ENCODE peak calls at places on chromosomes 12 and 14, in ten cellular contexts. M is fibroblast of the aortic adventitia, O is GM23338, V is right cardiac atrium, F is Peyer's patch, B is fibroblast of lung, Y is GM12865, L is retinal pigment epithelial cell, R is AG10803, P is A549. K is an unnamed sample.

GRCh38 chr12:64716373-64716772 is 42.8 kb downstream of the GNS start:
- DNase-seq in M (no peak), O (no peak), V (no peak), F (no peak), B (no peak), Y (no peak), L (no peak), R (no peak), P (no peak), K (no peak)

GRCh38 chr12:63495974-63496373 is 172.3 kb downstream of the DPY19L2 start:
- DNase-seq in M (no peak), O (no peak), V (no peak), F (no peak), B (no peak), Y (no peak), L (no peak), R (no peak), P (peak), K (no peak)

GRCh38 chr12:99053599-99054362 is 408.7 kb downstream of the APAF1 start:
- DNase-seq in M (no peak), O (no peak), V (no peak), F (no peak), B (peak), Y (no peak), L (no peak), R (peak), P (no peak), K (no peak)

GRCh38 chr12:76123301-76124212 is 39.1 kb upstream of the NAP1L1 start:
- DNase-seq in M (peak), O (peak), V (no peak), F (no peak), B (peak), Y (no peak), L (no peak), R (peak), P (no peak), K (no peak)

GRCh38 chr14:102317564-102318248 is 1.8 kb upstream of the ZNF839 start:
- DNase-seq in M (no peak), O (peak), V (peak), F (peak), B (no peak), Y (peak), L (no peak), R (peak), P (peak), K (no peak)

GRCh38 chr14:59897757-59898383 is 22.1 kb upstream of the LRRC9 start:
- DNase-seq in M (peak), O (peak), V (no peak), F (no peak), B (peak), Y (peak), L (no peak), R (no peak), P (peak), K (no peak)

GRCh38 chr14:75399819-75400678 is 27.8 kb upstream of the JDP2 start:
- DNase-seq in M (peak), O (no peak), V (peak), F (peak), B (peak), Y (no peak), L (peak), R (peak), P (peak), K (no peak)

GRCh38 chr12:124872068-124872719 is 8.5 kb upstream of the SCARB1 start:
- DNase-seq in M (no peak), O (no peak), V (peak), F (no peak), B (no peak), Y (no peak), L (no peak), R (no peak), P (no peak), K (no peak)

GRCh38 chr14:35632276-35633071 is 98.5 kb downstream of the INSM2 start:
- DNase-seq in M (peak), O (no peak), V (no peak), F (no peak), B (peak), Y (no peak), L (no peak), R (peak), P (no peak), K (no peak)

GRCh38 chr12:42819801-42820200 is 230.3 kb upstream of the PRICKLE1 start:
- DNase-seq in M (no peak), O (no peak), V (no peak), F (no peak), B (no peak), Y (no peak), L (no peak), R (no peak), P (no peak), K (no peak)

GRCh38 chr14:65949711-65950516 is 536.3 kb upstream of the CCDC196 start:
- DNase-seq in M (peak), O (no peak), V (peak), F (no peak), B (peak), Y (peak), L (peak), R (no peak), P (peak), K (no peak)

GRCh38 chr12:44847888-44848770 is 28.0 kb downstream of the NELL2 start:
- DNase-seq in M (no peak), O (no peak), V (no peak), F (peak), B (no peak), Y (peak), L (no peak), R (no peak), P (no peak), K (no peak)

GRCh38 chr12:124625867-124626675 is 58.7 kb upstream of the NCOR2 start:
- DNase-seq in M (peak), O (no peak), V (peak), F (no peak), B (peak), Y (no peak), L (no peak), R (peak), P (peak), K (no peak)

GRCh38 chr14:78721756-78722455 is 551.7 kb downstream of the NRXN3 start:
- DNase-seq in M (no peak), O (no peak), V (no peak), F (no peak), B (no peak), Y (peak), L (no peak), R (no peak), P (no peak), K (no peak)

GRCh38 chr12:54759751-54760150 is 94.6 kb upstream of the MUCL1 start:
- DNase-seq in M (peak), O (peak), V (no peak), F (no peak), B (no peak), Y (peak), L (no peak), R (peak), P (peak), K (no peak)

GRCh38 chr14:95138876-95139275 is 18.5 kb downstream of the DICER1 start:
- DNase-seq in M (no peak), O (no peak), V (no peak), F (no peak), B (no peak), Y (no peak), L (no peak), R (no peak), P (no peak), K (no peak)

GRCh38 chr14:88505621-88506020 is 49.2 kb downstream of the PTPN21 start:
- DNase-seq in M (no peak), O (no peak), V (no peak), F (no peak), B (no peak), Y (no peak), L (no peak), R (no peak), P (no peak), K (no peak)

GRCh38 chr12:109720152-109720855 is 6.7 kb downstream of the FAM222A start:
- DNase-seq in M (no peak), O (no peak), V (peak), F (no peak), B (no peak), Y (no peak), L (no peak), R (no peak), P (no peak), K (no peak)

GRCh38 chr12:42482086-42482819 is 107.3 kb downstream of the PRICKLE1 start:
- DNase-seq in M (peak), O (no peak), V (peak), F (no peak), B (peak), Y (no peak), L (no peak), R (peak), P (peak), K (no peak)

GRCh38 chr12:123163227-123163626 is 12.3 kb upstream of the PITPNM2 start:
- DNase-seq in M (no peak), O (no peak), V (no peak), F (no peak), B (no peak), Y (no peak), L (no peak), R (no peak), P (no peak), K (no peak)

GRCh38 chr12:122137681-122138080 is 36.3 kb downstream of the IL31 start:
- DNase-seq in M (no peak), O (peak), V (no peak), F (no peak), B (no peak), Y (no peak), L (no peak), R (no peak), P (no peak), K (no peak)

GRCh38 chr12:75959506-75959905 is 72.1 kb downstream of the PHLDA1 start:
- DNase-seq in M (no peak), O (no peak), V (no peak), F (no peak), B (no peak), Y (no peak), L (no peak), R (peak), P (no peak), K (no peak)

GRCh38 chr14:29529418-29529817 is 398.2 kb downstream of the PRKD1 start:
- DNase-seq in M (peak), O (peak), V (no peak), F (no peak), B (peak), Y (no peak), L (no peak), R (no peak), P (no peak), K (no peak)

GRCh38 chr12:82694970-82695369 is 8.3 kb downstream of the TMTC2 start:
- DNase-seq in M (peak), O (no peak), V (no peak), F (no peak), B (peak), Y (no peak), L (no peak), R (peak), P (no peak), K (no peak)

GRCh38 chr14:77126461-77126990 is 15.1 kb downstream of the ZDHHC22 start:
- DNase-seq in M (no peak), O (no peak), V (no peak), F (no peak), B (no peak), Y (no peak), L (no peak), R (no peak), P (no peak), K (no peak)

GRCh38 chr14:103103461-103104388 is 9.2 kb downstream of the EXOC3L4 start:
- DNase-seq in M (peak), O (peak), V (peak), F (no peak), B (peak), Y (peak), L (no peak), R (peak), P (peak), K (no peak)

GRCh38 chr12:94186461-94187237 is 38.3 kb downstream of the PLXNC1 start:
- DNase-seq in M (peak), O (peak), V (peak), F (no peak), B (peak), Y (no peak), L (peak), R (peak), P (no peak), K (no peak)

GRCh38 chr14:63438065-63438757 is 105.0 kb downstream of the PPP2R5E start:
- DNase-seq in M (peak), O (peak), V (peak), F (no peak), B (peak), Y (peak), L (peak), R (peak), P (peak), K (peak)

GRCh38 chr12:53389702-53390101 is 9.7 kb downstream of the SP1 start:
- DNase-seq in M (peak), O (no peak), V (no peak), F (no peak), B (no peak), Y (no peak), L (no peak), R (no peak), P (no peak), K (no peak)
- H3K4me3 ChIP-seq in M (no peak), O (no peak), V (no peak), F (no peak), B (no peak), Y (no peak), L (no peak), R (no peak), P (no peak), K (peak)

GRCh38 chr12:132593938-132594358 is 16.4 kb downstream of the LRCOL1 start:
- DNase-seq in M (peak), O (peak), V (peak), F (peak), B (peak), Y (peak), L (peak), R (peak), P (peak), K (peak)

GRCh38 chr12:132592261-132592970 is 18.0 kb downstream of the LRCOL1 start:
- DNase-seq in M (no peak), O (no peak), V (peak), F (no peak), B (no peak), Y (no peak), L (no peak), R (no peak), P (no peak), K (no peak)

GRCh38 chr12:132595183-132595582 is 15.2 kb downstream of the LRCOL1 start:
- DNase-seq in M (no peak), O (no peak), V (peak), F (no peak), B (no peak), Y (no peak), L (no peak), R (no peak), P (no peak), K (no peak)

GRCh38 chr12:132593071-132593470 is 17.3 kb downstream of the LRCOL1 start:
- DNase-seq in M (no peak), O (no peak), V (no peak), F (no peak), B (no peak), Y (no peak), L (no peak), R (no peak), P (no peak), K (no peak)

GRCh38 chr12:132593521-132593920 is 16.9 kb downstream of the LRCOL1 start:
- DNase-seq in M (no peak), O (no peak), V (peak), F (no peak), B (no peak), Y (no peak), L (no peak), R (no peak), P (no peak), K (no peak)
- H3K4me3 ChIP-seq in M (no peak), O (no peak), V (no peak), F (peak), B (no peak), Y (no peak), L (no peak), R (no peak), P (no peak), K (no peak)

GRCh38 chr12:104285740-104286537 is 17.6 kb upstream of the EID3 start:
- DNase-seq in M (peak), O (no peak), V (no peak), F (no peak), B (no peak), Y (peak), L (no peak), R (no peak), P (no peak), K (no peak)
- H3K4me3 ChIP-seq in M (peak), O (peak), V (peak), F (peak), B (peak), Y (peak), L (peak), R (peak), P (peak), K (peak)

GRCh38 chr14:105195533-105196227 is 14.6 kb upstream of the NUDT14 start:
- DNase-seq in M (no peak), O (no peak), V (no peak), F (no peak), B (no peak), Y (no peak), L (no peak), R (no peak), P (no peak), K (no peak)

GRCh38 chr14:105197274-105197673 is 16.2 kb upstream of the NUDT14 start:
- DNase-seq in M (peak), O (no peak), V (peak), F (no peak), B (peak), Y (no peak), L (no peak), R (peak), P (peak), K (peak)

GRCh38 chr14:105198588-105198987 is 17.5 kb upstream of the NUDT14 start:
- DNase-seq in M (no peak), O (no peak), V (no peak), F (no peak), B (no peak), Y (no peak), L (no peak), R (no peak), P (no peak), K (no peak)

GRCh38 chr14:105195051-105195450 is 13.9 kb upstream of the NUDT14 start:
- DNase-seq in M (no peak), O (no peak), V (no peak), F (no peak), B (no peak), Y (no peak), L (no peak), R (no peak), P (no peak), K (no peak)

GRCh38 chr14:105196228-105196960 is 15.3 kb upstream of the NUDT14 start:
- DNase-seq in M (no peak), O (peak), V (peak), F (no peak), B (no peak), Y (no peak), L (no peak), R (no peak), P (no peak), K (no peak)
- H3K4me3 ChIP-seq in M (no peak), O (peak), V (no peak), F (peak), B (no peak), Y (no peak), L (no peak), R (no peak), P (no peak), K (no peak)